ENCODE peak calls at places on chromosome 15, in five cellular contexts. One of them, this sample, is unnamed.

GRCh38 chr15:57640935-57641682 is 49.4 kb downstream of the MYZAP start:
- DNase-seq in amygdala: no peak
- DNase-seq in stimulated activated CD4-positive, alpha-beta T cell treated with anti-CD3 and anti-CD28 coated beads, Interleukin-4, amount 100 ng/mL, for 1 hour: peak; percentile 5
- DNase-seq in effector CD4-positive, alpha-beta T cell: no peak
- DNase-seq in iris pigment epithelial cell: peak; percentile 56
- DNase-seq in this sample: peak; percentile 21

GRCh38 chr15:71807691-71808091 is 2.7 kb upstream of the NR2E3 start:
- DNase-seq in amygdala: no peak
- DNase-seq in stimulated activated CD4-positive, alpha-beta T cell treated with anti-CD3 and anti-CD28 coated beads, Interleukin-4, amount 100 ng/mL, for 1 hour: no peak
- DNase-seq in effector CD4-positive, alpha-beta T cell: no peak
- DNase-seq in iris pigment epithelial cell: peak; percentile 40
- DNase-seq in this sample: no peak

GRCh38 chr15:82159922-82160321 is 102.6 kb downstream of the EFL1 start:
- DNase-seq in amygdala: no peak
- DNase-seq in stimulated activated CD4-positive, alpha-beta T cell treated with anti-CD3 and anti-CD28 coated beads, Interleukin-4, amount 100 ng/mL, for 1 hour: no peak
- DNase-seq in effector CD4-positive, alpha-beta T cell: no peak
- DNase-seq in iris pigment epithelial cell: peak; percentile 100
- DNase-seq in this sample: no peak

GRCh38 chr15:56602253-56602652 is 131.1 kb downstream of the ZNF280D start:
- DNase-seq in amygdala: no peak
- DNase-seq in stimulated activated CD4-positive, alpha-beta T cell treated with anti-CD3 and anti-CD28 coated beads, Interleukin-4, amount 100 ng/mL, for 1 hour: no peak
- DNase-seq in effector CD4-positive, alpha-beta T cell: no peak
- DNase-seq in iris pigment epithelial cell: no peak
- DNase-seq in this sample: no peak

GRCh38 chr15:63188247-63188936 is 1.0 kb upstream of the RAB8B start:
- DNase-seq in amygdala: no peak
- DNase-seq in stimulated activated CD4-positive, alpha-beta T cell treated with anti-CD3 and anti-CD28 coated beads, Interleukin-4, amount 100 ng/mL, for 1 hour: peak; percentile 12
- DNase-seq in effector CD4-positive, alpha-beta T cell: no peak
- DNase-seq in iris pigment epithelial cell: no peak
- DNase-seq in this sample: peak; percentile 29

GRCh38 chr15:50767332-50767861 is 1.9 kb upstream of the SPPL2A start:
- DNase-seq in amygdala: no peak
- DNase-seq in stimulated activated CD4-positive, alpha-beta T cell treated with anti-CD3 and anti-CD28 coated beads, Interleukin-4, amount 100 ng/mL, for 1 hour: no peak
- DNase-seq in effector CD4-positive, alpha-beta T cell: no peak
- DNase-seq in iris pigment epithelial cell: no peak
- DNase-seq in this sample: peak; percentile 16

GRCh38 chr15:72599855-72600464 is 54.5 kb upstream of the GOLGA6B start:
- DNase-seq in amygdala: no peak
- DNase-seq in stimulated activated CD4-positive, alpha-beta T cell treated with anti-CD3 and anti-CD28 coated beads, Interleukin-4, amount 100 ng/mL, for 1 hour: no peak
- DNase-seq in effector CD4-positive, alpha-beta T cell: no peak
- DNase-seq in iris pigment epithelial cell: peak; percentile 59
- DNase-seq in this sample: peak; percentile 42

GRCh38 chr15:73530649-73531048 is 87.7 kb downstream of the REC114 start:
- DNase-seq in amygdala: no peak
- DNase-seq in stimulated activated CD4-positive, alpha-beta T cell treated with anti-CD3 and anti-CD28 coated beads, Interleukin-4, amount 100 ng/mL, for 1 hour: no peak
- DNase-seq in effector CD4-positive, alpha-beta T cell: no peak
- DNase-seq in iris pigment epithelial cell: peak; percentile 23
- DNase-seq in this sample: no peak

GRCh38 chr15:64892850-64893403 is 18.8 kb upstream of the ANKDD1A start:
- DNase-seq in amygdala: no peak
- DNase-seq in stimulated activated CD4-positive, alpha-beta T cell treated with anti-CD3 and anti-CD28 coated beads, Interleukin-4, amount 100 ng/mL, for 1 hour: peak; percentile 36
- DNase-seq in effector CD4-positive, alpha-beta T cell: no peak
- DNase-seq in iris pigment epithelial cell: no peak
- DNase-seq in this sample: no peak

GRCh38 chr15:40902605-40903561 is 8.6 kb downstream of the VPS18 start:
- DNase-seq in amygdala: no peak
- DNase-seq in stimulated activated CD4-positive, alpha-beta T cell treated with anti-CD3 and anti-CD28 coated beads, Interleukin-4, amount 100 ng/mL, for 1 hour: no peak
- DNase-seq in effector CD4-positive, alpha-beta T cell: no peak
- DNase-seq in iris pigment epithelial cell: peak; percentile 80
- DNase-seq in this sample: no peak

GRCh38 chr15:90870354-90871096 is 2.1 kb downstream of the FURIN start:
- DNase-seq in amygdala: no peak
- DNase-seq in stimulated activated CD4-positive, alpha-beta T cell treated with anti-CD3 and anti-CD28 coated beads, Interleukin-4, amount 100 ng/mL, for 1 hour: no peak
- DNase-seq in effector CD4-positive, alpha-beta T cell: no peak
- DNase-seq in iris pigment epithelial cell: peak; percentile 40
- DNase-seq in this sample: peak; percentile 47

GRCh38 chr15:35206060-35206675 is 121.1 kb upstream of the NANOGP8 start:
- DNase-seq in amygdala: no peak
- DNase-seq in stimulated activated CD4-positive, alpha-beta T cell treated with anti-CD3 and anti-CD28 coated beads, Interleukin-4, amount 100 ng/mL, for 1 hour: no peak
- DNase-seq in effector CD4-positive, alpha-beta T cell: no peak
- DNase-seq in iris pigment epithelial cell: peak; percentile 26
- DNase-seq in this sample: peak; percentile 20

GRCh38 chr15:89818287-89818686 is 3.6 kb upstream of the ANPEP start:
- DNase-seq in amygdala: no peak
- DNase-seq in stimulated activated CD4-positive, alpha-beta T cell treated with anti-CD3 and anti-CD28 coated beads, Interleukin-4, amount 100 ng/mL, for 1 hour: no peak
- DNase-seq in effector CD4-positive, alpha-beta T cell: no peak
- DNase-seq in iris pigment epithelial cell: no peak
- DNase-seq in this sample: no peak

GRCh38 chr15:74041311-74041756 is 41.0 kb downstream of the GOLGA6A start:
- DNase-seq in amygdala: no peak
- DNase-seq in stimulated activated CD4-positive, alpha-beta T cell treated with anti-CD3 and anti-CD28 coated beads, Interleukin-4, amount 100 ng/mL, for 1 hour: no peak
- DNase-seq in effector CD4-positive, alpha-beta T cell: no peak
- DNase-seq in iris pigment epithelial cell: no peak
- DNase-seq in this sample: no peak

GRCh38 chr15:59792359-59792758 is 103.2 kb upstream of the BNIP2 start:
- DNase-seq in amygdala: no peak
- DNase-seq in stimulated activated CD4-positive, alpha-beta T cell treated with anti-CD3 and anti-CD28 coated beads, Interleukin-4, amount 100 ng/mL, for 1 hour: no peak
- DNase-seq in effector CD4-positive, alpha-beta T cell: peak; percentile 4
- DNase-seq in iris pigment epithelial cell: no peak
- DNase-seq in this sample: no peak

GRCh38 chr15:49918106-49918505 is 200.9 kb downstream of the ATP8B4 start:
- DNase-seq in amygdala: no peak
- DNase-seq in stimulated activated CD4-positive, alpha-beta T cell treated with anti-CD3 and anti-CD28 coated beads, Interleukin-4, amount 100 ng/mL, for 1 hour: no peak
- DNase-seq in effector CD4-positive, alpha-beta T cell: no peak
- DNase-seq in iris pigment epithelial cell: peak; percentile 77
- DNase-seq in this sample: no peak

GRCh38 chr15:79680721-79681120 is 216.1 kb downstream of the MTHFS start:
- DNase-seq in amygdala: no peak
- DNase-seq in stimulated activated CD4-positive, alpha-beta T cell treated with anti-CD3 and anti-CD28 coated beads, Interleukin-4, amount 100 ng/mL, for 1 hour: no peak
- DNase-seq in effector CD4-positive, alpha-beta T cell: no peak
- DNase-seq in iris pigment epithelial cell: peak; percentile 89
- DNase-seq in this sample: peak; percentile 27

This sample was measured in GM13977.